ENCODE peak calls at places on chromosomes 6 and 20, in four cellular contexts. One of them, this sample, is unnamed.

GRCh38 chr6:376823-377571 is 14.6 kb upstream of the IRF4 start:
- DNase-seq in HepG2: no peak
- DNase-seq in K562: no peak
- DNase-seq in A549: no peak
- DNase-seq in this sample: no peak

GRCh38 chr20:23754731-23755130 is 4.0 kb upstream of the CST1 start:
- DNase-seq in HepG2: no peak
- DNase-seq in K562: no peak
- DNase-seq in A549: no peak
- DNase-seq in this sample: no peak

GRCh38 chr6:165986647-165987482 is 180.8 kb downstream of the TBXT start:
- DNase-seq in HepG2: no peak
- DNase-seq in K562: no peak
- DNase-seq in A549: no peak
- DNase-seq in this sample: peak; percentile 57

GRCh38 chr6:87436435-87436834 is 28.7 kb downstream of the CFAP206 start:
- DNase-seq in HepG2: peak; percentile 55
- DNase-seq in K562: peak; percentile 71
- DNase-seq in A549: peak; percentile 15
- DNase-seq in this sample: peak; percentile 72

GRCh38 chr6:29953706-29954105 is 11.4 kb downstream of the HLA-A start:
- DNase-seq in HepG2: no peak
- DNase-seq in K562: no peak
- DNase-seq in A549: no peak
- DNase-seq in this sample: no peak

GRCh38 chr6:35470663-35471120 is 2.5 kb downstream of the RPL10A start:
- DNase-seq in HepG2: no peak
- DNase-seq in K562: no peak
- DNase-seq in A549: no peak
- DNase-seq in this sample: no peak

GRCh38 chr20:51163996-51164600 is 141.2 kb upstream of the KCNG1 start:
- DNase-seq in HepG2: no peak
- DNase-seq in K562: no peak
- DNase-seq in A549: no peak
- DNase-seq in this sample: no peak

GRCh38 chr6:14880717-14881116 is 365.2 kb upstream of the JARID2 start:
- DNase-seq in HepG2: no peak
- DNase-seq in K562: no peak
- DNase-seq in A549: no peak
- DNase-seq in this sample: no peak

GRCh38 chr6:31407699-31408098 is 4.3 kb downstream of the MICA start:
- DNase-seq in HepG2: no peak
- DNase-seq in K562: no peak
- DNase-seq in A549: no peak
- DNase-seq in this sample: no peak

GRCh38 chr6:165308926-165309731 is at the start of gene C6orf118:
- DNase-seq in HepG2: no peak
- DNase-seq in K562: no peak
- DNase-seq in A549: peak; percentile 78
- DNase-seq in this sample: peak; percentile 84

GRCh38 chr20:20780127-20780822 is 67.8 kb upstream of the RALGAPA2 start:
- DNase-seq in HepG2: peak; percentile 21
- DNase-seq in K562: no peak
- DNase-seq in A549: no peak
- DNase-seq in this sample: no peak

GRCh38 chr6:75458895-75459294 is 34.7 kb downstream of the FILIP1 start:
- DNase-seq in HepG2: no peak
- DNase-seq in K562: no peak
- DNase-seq in A549: peak; percentile 49
- DNase-seq in this sample: no peak

GRCh38 chr6:165245287-165245686 is 64.1 kb downstream of the C6orf118 start:
- DNase-seq in HepG2: no peak
- DNase-seq in K562: no peak
- DNase-seq in A549: no peak
- DNase-seq in this sample: no peak

GRCh38 chr6:135920689-135921088 is 69.2 kb downstream of the PDE7B start:
- DNase-seq in HepG2: no peak
- DNase-seq in K562: no peak
- DNase-seq in A549: no peak
- DNase-seq in this sample: no peak

GRCh38 chr6:106444777-106445507 is 84.4 kb downstream of the CRYBG1 start:
- DNase-seq in HepG2: peak; percentile 58
- DNase-seq in K562: peak; percentile 71
- DNase-seq in A549: peak; percentile 63
- DNase-seq in this sample: no peak

GRCh38 chr6:137155830-137156229 is 17.6 kb downstream of the IL22RA2 start:
- DNase-seq in HepG2: no peak
- DNase-seq in K562: no peak
- DNase-seq in A549: no peak
- DNase-seq in this sample: no peak

GRCh38 chr6:38524436-38525145 is 115.1 kb downstream of the BTBD9 start:
- DNase-seq in HepG2: no peak
- DNase-seq in K562: no peak
- DNase-seq in A549: no peak
- DNase-seq in this sample: no peak

GRCh38 chr6:33619166-33619565 is 2.0 kb upstream of the ITPR3 start:
- DNase-seq in HepG2: no peak
- DNase-seq in K562: peak; percentile 45
- DNase-seq in A549: no peak
- DNase-seq in this sample: no peak

GRCh38 chr6:33785766-33786165 is 3.2 kb downstream of the LEMD2 start:
- DNase-seq in HepG2: no peak
- DNase-seq in K562: no peak
- DNase-seq in A549: no peak
- DNase-seq in this sample: no peak

GRCh38 chr6:160038479-160038878 is 69.6 kb downstream of the IGF2R start:
- DNase-seq in HepG2: no peak
- DNase-seq in K562: no peak
- DNase-seq in A549: no peak
- DNase-seq in this sample: no peak

GRCh38 chr6:30743099-30744053 is 889 bp upstream of the FLOT1 start:
- DNase-seq in HepG2: no peak
- DNase-seq in K562: peak; percentile 57
- DNase-seq in A549: no peak
- DNase-seq in this sample: no peak

GRCh38 chr6:87766211-87766610 is 64.2 kb upstream of the AKIRIN2 start:
- DNase-seq in HepG2: peak; percentile 37
- DNase-seq in K562: no peak
- DNase-seq in A549: no peak
- DNase-seq in this sample: no peak

GRCh38 chr6:34055223-34055933 is 90.5 kb downstream of the GRM4 start:
- DNase-seq in HepG2: peak; percentile 60
- DNase-seq in K562: peak; percentile 89
- DNase-seq in A549: peak; percentile 64
- DNase-seq in this sample: peak; percentile 82

GRCh38 chr6:13866291-13866690 is 51.9 kb upstream of the MCUR1 start:
- DNase-seq in HepG2: no peak
- DNase-seq in K562: no peak
- DNase-seq in A549: no peak
- DNase-seq in this sample: no peak

GRCh38 chr6:155177369-155177961 is 86.3 kb upstream of the CLDN20 start:
- DNase-seq in HepG2: peak; percentile 72
- DNase-seq in K562: peak; percentile 46
- DNase-seq in A549: peak; percentile 36
- DNase-seq in this sample: no peak

GRCh38 chr20:49699200-49699992 is 14.3 kb downstream of the B4GALT5 start:
- DNase-seq in HepG2: no peak
- DNase-seq in K562: peak; percentile 39
- DNase-seq in A549: peak; percentile 74
- DNase-seq in this sample: no peak

GRCh38 chr6:34189806-34190503 is 44.1 kb upstream of the GRM4 start:
- DNase-seq in HepG2: peak; percentile 41
- DNase-seq in K562: peak; percentile 70
- DNase-seq in A549: no peak
- DNase-seq in this sample: no peak

GRCh38 chr20:24588047-24588635 is 118.7 kb downstream of the SYNDIG1 start:
- DNase-seq in HepG2: no peak
- DNase-seq in K562: no peak
- DNase-seq in A549: no peak
- DNase-seq in this sample: no peak

GRCh38 chr6:170210651-170211403 is 80.1 kb downstream of the DLL1 start:
- DNase-seq in HepG2: no peak
- DNase-seq in K562: no peak
- DNase-seq in A549: no peak
- DNase-seq in this sample: no peak

GRCh38 chr6:96075826-96076225 is 60.1 kb downstream of the FUT9 start:
- DNase-seq in HepG2: no peak
- DNase-seq in K562: no peak
- DNase-seq in A549: no peak
- DNase-seq in this sample: no peak

GRCh38 chr20:43537921-43538854 is 20.6 kb upstream of the SGK2 start:
- DNase-seq in HepG2: peak; percentile 74
- DNase-seq in K562: peak; percentile 83
- DNase-seq in A549: peak; percentile 49
- DNase-seq in this sample: peak; percentile 80

GRCh38 chr6:54194067-54194466 is 82.8 kb downstream of the MLIP start:
- DNase-seq in HepG2: no peak
- DNase-seq in K562: no peak
- DNase-seq in A549: no peak
- DNase-seq in this sample: no peak

GRCh38 chr6:89433637-89434499 is 916 bp downstream of the ANKRD6 start:
- DNase-seq in HepG2: no peak
- DNase-seq in K562: no peak
- DNase-seq in A549: no peak
- DNase-seq in this sample: peak; percentile 39

GRCh38 chr6:150589828-150590227 is 9.9 kb upstream of the PLEKHG1 start:
- DNase-seq in HepG2: no peak
- DNase-seq in K562: no peak
- DNase-seq in A549: no peak
- DNase-seq in this sample: no peak

GRCh38 chr6:167572841-167573271 is 248.0 kb downstream of the TTLL2 start:
- DNase-seq in HepG2: no peak
- DNase-seq in K562: no peak
- DNase-seq in A549: no peak
- DNase-seq in this sample: no peak

GRCh38 chr20:7980332-7981046 is 39.1 kb downstream of the TMX4 start:
- DNase-seq in HepG2: peak; percentile 79
- DNase-seq in K562: peak; percentile 15
- DNase-seq in A549: peak; percentile 70
- DNase-seq in this sample: peak; percentile 17
- TF ChIP-seq NR3C1 in HepG2: no peak
- TF ChIP-seq NR3C1 in K562: no peak
- TF ChIP-seq NR3C1 in A549: no peak
- TF ChIP-seq NR3C1 in this sample: no peak

DNA sequence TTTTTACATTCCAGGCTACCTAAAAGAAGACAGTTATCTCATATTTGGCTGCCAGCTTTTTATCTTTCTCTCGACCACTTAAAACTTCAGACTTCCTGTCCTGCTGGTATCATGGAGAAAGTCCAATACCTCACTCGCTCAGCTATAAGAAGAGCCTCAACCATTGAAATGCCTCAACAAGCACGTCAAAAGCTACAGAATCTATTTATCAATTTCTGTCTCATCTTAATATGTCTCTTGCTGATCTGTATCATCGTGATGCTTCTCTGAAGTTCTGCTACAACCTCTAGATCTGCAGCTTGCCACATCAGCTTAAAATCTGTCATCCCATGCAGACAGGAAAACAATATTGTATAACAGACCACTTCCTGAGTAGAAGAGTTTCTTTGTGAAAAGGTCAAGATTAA is 10.7 kb downstream of the PLN start:
- DNase-seq in HepG2: no peak
- DNase-seq in K562: no peak
- DNase-seq in A549: no peak
- DNase-seq in this sample: no peak
- TF ChIP-seq NR3C1 in HepG2: no peak
- TF ChIP-seq NR3C1 in K562: no peak
- TF ChIP-seq NR3C1 in A549: no peak
- TF ChIP-seq NR3C1 in this sample: no peak

GRCh38 chr6:110517034-110517433 is 40.6 kb upstream of the SLC22A16 start:
- DNase-seq in HepG2: peak; percentile 32
- DNase-seq in K562: no peak
- DNase-seq in A549: no peak
- DNase-seq in this sample: no peak

GRCh38 chr6:110514818-110515217 is 38.4 kb upstream of the SLC22A16 start:
- DNase-seq in HepG2: no peak
- DNase-seq in K562: no peak
- DNase-seq in A549: no peak
- DNase-seq in this sample: no peak

GRCh38 chr6:110511401-110511800 is 35.0 kb upstream of the SLC22A16 start:
- DNase-seq in HepG2: no peak
- DNase-seq in K562: no peak
- DNase-seq in A549: no peak
- DNase-seq in this sample: peak; percentile 55

GRCh38 chr6:110509617-110510231 is 33.3 kb upstream of the SLC22A16 start:
- DNase-seq in HepG2: peak; percentile 46
- DNase-seq in K562: no peak
- DNase-seq in A549: no peak
- DNase-seq in this sample: no peak

GRCh38 chr6:110513001-110513400 is 36.6 kb upstream of the SLC22A16 start:
- DNase-seq in HepG2: no peak
- DNase-seq in K562: no peak
- DNase-seq in A549: no peak
- DNase-seq in this sample: no peak
- TF ChIP-seq NR3C1 in HepG2: no peak
- TF ChIP-seq NR3C1 in K562: no peak
- TF ChIP-seq NR3C1 in A549: no peak
- TF ChIP-seq NR3C1 in this sample: no peak

GRCh38 chr6:52726193-52726542 is 37.1 kb downstream of the GSTA2 start:
- DNase-seq in HepG2: no peak
- DNase-seq in K562: no peak
- DNase-seq in A549: no peak
- DNase-seq in this sample: no peak

GRCh38 chr6:52725133-52725529 is 38.1 kb downstream of the GSTA2 start:
- DNase-seq in HepG2: no peak
- DNase-seq in K562: peak; percentile 14
- DNase-seq in A549: no peak
- DNase-seq in this sample: no peak

GRCh38 chr6:52724041-52724405 is 39.3 kb downstream of the GSTA2 start:
- DNase-seq in HepG2: no peak
- DNase-seq in K562: no peak
- DNase-seq in A549: no peak
- DNase-seq in this sample: no peak

GRCh38 chr6:52725530-52726192 is 37.6 kb downstream of the GSTA2 start:
- DNase-seq in HepG2: peak; percentile 99
- DNase-seq in K562: peak; percentile 49
- DNase-seq in A549: peak; percentile 3
- DNase-seq in this sample: no peak

GRCh38 chr6:52724406-52725121 is 38.7 kb downstream of the GSTA2 start:
- DNase-seq in HepG2: peak; percentile 79
- DNase-seq in K562: peak; percentile 79
- DNase-seq in A549: peak; percentile 58
- DNase-seq in this sample: peak; percentile 75
- TF ChIP-seq NR3C1 in HepG2: no peak
- TF ChIP-seq NR3C1 in K562: no peak
- TF ChIP-seq NR3C1 in A549: no peak
- TF ChIP-seq NR3C1 in this sample: no peak

DNA sequence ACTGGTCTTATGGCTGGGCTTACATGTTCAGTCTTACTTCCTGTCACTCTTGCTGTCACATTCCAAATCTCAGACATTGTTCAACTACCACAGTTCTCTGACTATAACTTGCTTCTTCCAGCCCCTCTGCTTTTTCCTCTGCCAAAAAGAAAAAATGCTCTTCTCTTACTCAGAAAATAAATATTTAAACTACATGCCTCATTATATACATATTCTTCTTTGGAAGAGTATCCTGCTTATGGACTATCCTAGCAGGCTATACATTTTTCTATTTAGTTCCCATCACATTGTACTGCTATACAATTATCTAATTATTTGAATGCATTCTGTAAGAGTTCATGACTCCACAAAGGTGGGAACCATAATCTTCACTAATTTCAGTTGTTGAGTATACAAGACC is 175.4 kb downstream of the TBC1D32 start:
- DNase-seq in HepG2: no peak
- DNase-seq in K562: no peak
- DNase-seq in A549: no peak
- DNase-seq in this sample: no peak
- TF ChIP-seq NR3C1 in HepG2: no peak
- TF ChIP-seq NR3C1 in K562: no peak
- TF ChIP-seq NR3C1 in A549: no peak
- TF ChIP-seq NR3C1 in this sample: no peak